ENCODE peak calls at places on chromosomes 1 and 21, in four cellular contexts. G, M, U and X are unnamed samples.
A peak's percentile ranks its signal among the peaks of the same experiment; 100 is the strongest.

GRCh38 chr1:149942207-149942606 is 5.5 kb upstream of the MTMR11 start:
- DNase-seq in G (peak; percentile 52), M (no peak), U (no peak), X (no peak)

GRCh38 chr1:65247419-65248359 is 61.7 kb upstream of the DNAJC6 start:
- DNase-seq in G (no peak), M (no peak), U (no peak), X (no peak)

GRCh38 chr21:42820513-42821465 is 58.5 kb downstream of the WDR4 start:
- DNase-seq in G (no peak), M (no peak), U (no peak), X (peak; percentile 46)

GRCh38 chr1:69513621-69514020 is 54.1 kb upstream of the LRRC7 start:
- DNase-seq in G (no peak), M (no peak), U (no peak), X (no peak)

GRCh38 chr1:28193701-28194161 is 17.2 kb upstream of the PTAFR start:
- DNase-seq in G (no peak), M (no peak), U (no peak), X (no peak)

GRCh38 chr21:21921410-21922232 is 923.4 kb downstream of the NCAM2 start:
- DNase-seq in G (no peak), M (no peak), U (no peak), X (no peak)

GRCh38 chr1:208185801-208186201 is 58.4 kb downstream of the PLXNA2 start:
- DNase-seq in G (no peak), M (no peak), U (no peak), X (no peak)

GRCh38 chr1:174023438-174023837 is 1.3 kb upstream of the RC3H1 start:
- DNase-seq in G (peak; percentile 73), M (no peak), U (no peak), X (peak; percentile 69)

GRCh38 chr1:87203890-87204289 is 124.8 kb upstream of the LMO4 start:
- DNase-seq in G (no peak), M (peak; percentile 72), U (no peak), X (no peak)

GRCh38 chr21:27145134-27145798 is 178.4 kb upstream of the ADAMTS5 start:
- DNase-seq in G (no peak), M (no peak), U (no peak), X (no peak)

GRCh38 chr1:13228343-13228781 is 2.4 kb upstream of the PRAMEF18 start:
- DNase-seq in G (peak; percentile 31), M (no peak), U (no peak), X (peak; percentile 41)

GRCh38 chr1:57132993-57133614 is 167.3 kb upstream of the C8B start:
- DNase-seq in G (no peak), M (no peak), U (no peak), X (no peak)

GRCh38 chr1:34167091-34167788 is 2.2 kb upstream of the CSMD2 start:
- DNase-seq in G (no peak), M (no peak), U (no peak), X (no peak)

GRCh38 chr1:199682081-199682480 is 345.4 kb upstream of the NR5A2 start:
- DNase-seq in G (no peak), M (no peak), U (no peak), X (no peak)

GRCh38 chr1:155195201-155196102 is 12.2 kb downstream of the THBS3 start:
- DNase-seq in G (no peak), M (no peak), U (no peak), X (no peak)

GRCh38 chr1:47791879-47792608 is 205.1 kb downstream of the TRABD2B start:
- DNase-seq in G (no peak), M (no peak), U (no peak), X (no peak)

GRCh38 chr1:233386336-233386735 is 58.8 kb downstream of the MAP3K21 start:
- DNase-seq in G (no peak), M (no peak), U (no peak), X (no peak)

GRCh38 chr21:33587792-33588484 is 546 bp downstream of the DONSON start:
- DNase-seq in G (peak; percentile 41), M (no peak), U (no peak), X (peak; percentile 34)

GRCh38 chr1:151537112-151537511 is 3.0 kb upstream of the TUFT1 start:
- DNase-seq in G (no peak), M (no peak), U (no peak), X (no peak)

GRCh38 chr1:193538004-193538355 is 351.6 kb upstream of the B3GALT2 start:
- DNase-seq in G (no peak), M (no peak), U (no peak), X (no peak)

GRCh38 chr1:25435315-25436103 is 4.8 kb downstream of the MACO1 start:
- DNase-seq in G (no peak), M (no peak), U (no peak), X (no peak)

GRCh38 chr1:232630047-232630893 is at the start of gene SIPA1L2:
- DNase-seq in G (peak; percentile 96), M (no peak), U (no peak), X (peak; percentile 95)

GRCh38 chr1:116950497-116951174 is 40.9 kb downstream of the PTGFRN start:
- DNase-seq in G (no peak), M (no peak), U (no peak), X (no peak)

GRCh38 chr1:59543211-59543668 is 246.3 kb downstream of the FGGY start:
- DNase-seq in G (no peak), M (no peak), U (no peak), X (no peak)

GRCh38 chr1:3588395-3588794 is 22.9 kb downstream of the MEGF6 start:
- DNase-seq in G (no peak), M (no peak), U (no peak), X (no peak)

GRCh38 chr1:180310095-180310494 is 80.0 kb downstream of the LHX4 start:
- DNase-seq in G (no peak), M (no peak), U (no peak), X (no peak)

GRCh38 chr1:181018901-181019681 is 3.6 kb downstream of the STX6 start:
- DNase-seq in G (no peak), M (no peak), U (no peak), X (no peak)

GRCh38 chr1:36238433-36238832 is 14.2 kb downstream of the THRAP3 start:
- DNase-seq in G (no peak), M (no peak), U (no peak), X (no peak)
- H3K27ac ChIP-seq in G (no peak overlapping the region), M (no peak overlapping the region), U (no peak overlapping the region), X (peak overlapping the region; percentile 39)

DNA sequence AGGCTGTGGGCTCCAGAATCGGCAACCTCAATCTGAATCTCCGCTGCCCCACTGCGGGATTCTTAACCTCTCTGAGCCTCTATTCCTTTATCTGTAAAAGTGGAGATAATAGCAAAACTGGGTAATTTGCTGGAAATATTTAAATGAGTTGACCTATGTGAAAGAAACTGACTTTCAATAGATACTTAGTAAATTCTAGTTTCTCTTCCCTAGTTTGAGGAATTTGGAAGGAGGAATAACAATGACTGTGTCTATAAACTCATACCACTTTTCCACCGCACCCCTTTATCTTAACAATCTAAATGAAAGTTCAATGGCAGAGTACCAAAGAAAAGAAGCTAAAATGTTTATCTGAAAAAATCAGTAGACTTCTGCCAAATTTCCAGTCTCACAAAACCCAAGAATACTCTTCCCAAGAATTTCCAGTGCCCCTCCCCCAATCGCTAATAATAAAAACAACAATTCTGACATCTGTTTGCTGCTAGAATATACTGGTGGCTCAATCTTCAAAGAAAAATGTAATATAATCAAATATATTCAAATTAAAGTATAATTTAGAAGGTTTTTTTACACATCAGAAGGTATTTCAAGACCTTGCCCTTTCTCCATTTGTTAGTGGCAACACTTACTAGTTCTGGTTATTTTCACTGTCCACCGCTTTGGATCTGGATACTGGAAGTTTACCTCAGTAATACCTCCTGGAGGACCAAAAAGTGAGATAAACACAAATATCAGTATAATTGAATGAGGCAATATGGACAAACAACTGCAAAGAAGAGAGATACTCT is 171.2 kb downstream of the LTN1 start:
- DNase-seq in G (no peak), M (no peak), U (no peak), X (no peak)
- H3K27ac ChIP-seq in G (peak overlapping the region; percentile 64), M (no peak overlapping the region), U (no peak overlapping the region), X (peak overlapping the region; percentile 34)

GRCh38 chr21:15005391-15005790 is 59.4 kb downstream of the NRIP1 start:
- DNase-seq in G (no peak), M (no peak), U (peak; percentile 37), X (no peak)
- H3K27ac ChIP-seq in G (peak overlapping the region; percentile 25), M (peak overlapping the region; percentile 27), U (no peak overlapping the region), X (no peak overlapping the region)

GRCh38 chr1:8384088-8384487 is 66.2 kb downstream of the SLC45A1 start:
- DNase-seq in G (no peak), M (no peak), U (no peak), X (no peak)

GRCh38 chr1:8384577-8384976 is 66.7 kb downstream of the SLC45A1 start:
- DNase-seq in G (no peak), M (no peak), U (no peak), X (no peak)

GRCh38 chr1:8382051-8382505 is 64.2 kb downstream of the SLC45A1 start:
- DNase-seq in G (no peak), M (no peak), U (no peak), X (no peak)

GRCh38 chr1:8381618-8382017 is 63.7 kb downstream of the SLC45A1 start:
- DNase-seq in G (no peak), M (no peak), U (no peak), X (no peak)

GRCh38 chr1:8382608-8383525 is 65.0 kb downstream of the SLC45A1 start:
- DNase-seq in G (no peak), M (no peak), U (no peak), X (no peak)
- H3K27ac ChIP-seq in G (peak overlapping the region; percentile 14), M (peak overlapping the region; percentile 50), U (no peak overlapping the region), X (no peak overlapping the region)

GRCh38 chr1:89711140-89711778 is 78.3 kb downstream of the LRRC8C start:
- DNase-seq in G (no peak), M (no peak), U (no peak), X (no peak)
- H3K27ac ChIP-seq in G (no peak overlapping the region), M (no peak overlapping the region), U (no peak overlapping the region), X (no peak overlapping the region)